ENCODE peak calls at places on chromosomes 6 and 20, in nine cellular contexts. N, W, X, T, A, B, S, I and P are unnamed samples.
A peak's percentile ranks its signal among the peaks of the same experiment; 100 is the strongest.

GRCh38 chr20:11170565-11170964 is 496.8 kb upstream of the JAG1 start:
- DNase-seq in S (no peak), A (no peak), T (no peak), N (no peak), X (no peak), I (no peak), B (no peak), W (no peak), P (no peak)

GRCh38 chr6:38018755-38019165 is 199.2 kb downstream of the ZFAND3 start:
- DNase-seq in B (no peak), N (no peak), T (no peak), W (no peak), S (no peak), A (no peak), X (no peak), I (no peak), P (no peak)

GRCh38 chr20:58876437-58876836 is 23.9 kb downstream of the GNAS start:
- DNase-seq in W (no peak), X (no peak), T (no peak), S (no peak), I (no peak), B (no peak), A (no peak), N (no peak), P (no peak)

GRCh38 chr20:58755062-58755697 is 62.6 kb downstream of the NPEPL1 start:
- DNase-seq in B (no peak), A (no peak), W (no peak), I (no peak), X (no peak), S (no peak), T (no peak), N (no peak), P (no peak)

GRCh38 chr6:84728602-84729001 is 35.8 kb downstream of the TBX18 start:
- DNase-seq in A (peak; percentile 15), N (no peak), X (no peak), T (no peak), W (no peak), B (no peak), S (no peak), I (no peak), P (no peak)

GRCh38 chr6:33577106-33577535 is 3.0 kb downstream of the BAK1 start:
- DNase-seq in N (no peak), T (no peak), W (no peak), X (no peak), B (no peak), A (no peak), S (no peak), I (no peak), P (no peak)

GRCh38 chr20:32468313-32468640 is 110.1 kb downstream of the ASXL1 start:
- DNase-seq in S (no peak), T (no peak), N (no peak), W (no peak), I (no peak), X (no peak), A (no peak), B (no peak), P (no peak)

GRCh38 chr20:24934716-24935115 is 14.4 kb upstream of the CST7 start:
- DNase-seq in B (no peak), X (no peak), I (no peak), N (no peak), S (no peak), A (no peak), T (no peak), W (no peak), P (no peak)

GRCh38 chr20:4150095-4150492 is 134.7 kb upstream of the RNF24 start:
- DNase-seq in A (peak; percentile 52), B (no peak), W (no peak), S (no peak), T (no peak), N (no peak), X (no peak), I (no peak), P (no peak)

GRCh38 chr20:52958206-52958605 is 14.0 kb upstream of the TSHZ2 start:
- DNase-seq in N (no peak), A (peak; percentile 29), B (no peak), T (no peak), I (no peak), S (no peak), W (no peak), X (no peak), P (no peak)

GRCh38 chr6:4906942-4907300 is 96.9 kb downstream of the RPP40 start:
- DNase-seq in N (no peak), A (peak; percentile 36), I (no peak), W (no peak), X (no peak), T (no peak), B (no peak), S (no peak), P (no peak)

GRCh38 chr6:53358440-53359087 is 9.8 kb upstream of the ELOVL5 start:
- DNase-seq in A (no peak), X (no peak), T (no peak), S (no peak), I (no peak), N (no peak), W (no peak), B (no peak), P (no peak)

GRCh38 chr6:36326351-36326995 is 10.2 kb downstream of the BNIP5 start:
- DNase-seq in W (peak; percentile 30), X (no peak), B (no peak), S (no peak), T (no peak), N (no peak), I (peak; percentile 77), A (peak; percentile 61), P (no peak)